ENCODE peak calls at places on chromosome 12, in four cellular contexts. One of them, this sample, is unnamed.

GRCh38 chr12:108483213-108483920 is 31.7 kb upstream of the FICD start:
- DNase-seq in WTC11: no peak
- DNase-seq in SK-N-SH: no peak
- DNase-seq in GM12878: no peak
- DNase-seq in this sample: no peak

GRCh38 chr12:16027012-16027411 is 115.9 kb downstream of the DERA start:
- DNase-seq in WTC11: no peak
- DNase-seq in SK-N-SH: no peak
- DNase-seq in GM12878: no peak
- DNase-seq in this sample: no peak

GRCh38 chr12:15732341-15733061 is 56.7 kb downstream of the EPS8 start:
- DNase-seq in WTC11: no peak
- DNase-seq in SK-N-SH: no peak
- DNase-seq in GM12878: peak; percentile 57
- DNase-seq in this sample: no peak

GRCh38 chr12:2288875-2289274 is 236.1 kb downstream of the CACNA1C start:
- DNase-seq in WTC11: no peak
- DNase-seq in SK-N-SH: peak; percentile 63
- DNase-seq in GM12878: no peak
- DNase-seq in this sample: no peak

GRCh38 chr12:49832836-49833421 is 4.7 kb upstream of the NCKAP5L start:
- DNase-seq in WTC11: no peak
- DNase-seq in SK-N-SH: no peak
- DNase-seq in GM12878: no peak
- DNase-seq in this sample: no peak

GRCh38 chr12:40693503-40693863 is 1.2 kb downstream of the CNTN1 start:
- DNase-seq in WTC11: peak; percentile 69
- DNase-seq in SK-N-SH: peak; percentile 50
- DNase-seq in GM12878: no peak
- DNase-seq in this sample: no peak

GRCh38 chr12:16880864-16881285 is 274.9 kb upstream of the LMO3 start:
- DNase-seq in WTC11: peak; percentile 15
- DNase-seq in SK-N-SH: peak; percentile 58
- DNase-seq in GM12878: no peak
- DNase-seq in this sample: no peak

GRCh38 chr12:109573029-109573913 is at the start of the genes MMAB and MVK:
- DNase-seq in WTC11: peak; percentile 99
- DNase-seq in SK-N-SH: peak; percentile 98
- DNase-seq in GM12878: peak; percentile 99
- DNase-seq in this sample: peak; percentile 97

GRCh38 chr12:95506707-95507523 is 33.0 kb downstream of the METAP2 start:
- DNase-seq in WTC11: no peak
- DNase-seq in SK-N-SH: no peak
- DNase-seq in GM12878: no peak
- DNase-seq in this sample: no peak

GRCh38 chr12:8911606-8912268 is 2.6 kb upstream of the PHC1 start:
- DNase-seq in WTC11: no peak
- DNase-seq in SK-N-SH: no peak
- DNase-seq in GM12878: no peak
- DNase-seq in this sample: no peak

GRCh38 chr12:127247937-127248336 is 1019.0 kb upstream of the TMEM132C start:
- DNase-seq in WTC11: no peak
- DNase-seq in SK-N-SH: no peak
- DNase-seq in GM12878: no peak
- DNase-seq in this sample: no peak

GRCh38 chr12:97047361-97047760 is 140.3 kb downstream of the NEDD1 start:
- DNase-seq in WTC11: no peak
- DNase-seq in SK-N-SH: no peak
- DNase-seq in GM12878: no peak
- DNase-seq in this sample: no peak

GRCh38 chr12:57276935-57277563 is 26.1 kb upstream of the STAC3 start:
- DNase-seq in WTC11: peak; percentile 46
- DNase-seq in SK-N-SH: no peak
- DNase-seq in GM12878: no peak
- DNase-seq in this sample: peak; percentile 34

GRCh38 chr12:54958048-54958658 is 26.4 kb downstream of the TESPA1 start:
- DNase-seq in WTC11: peak; percentile 33
- DNase-seq in SK-N-SH: peak; percentile 26
- DNase-seq in GM12878: peak; percentile 44
- DNase-seq in this sample: peak; percentile 40

GRCh38 chr12:1935700-1936378 is 17.4 kb upstream of the CACNA2D4 start:
- DNase-seq in WTC11: no peak
- DNase-seq in SK-N-SH: peak; percentile 30
- DNase-seq in GM12878: no peak
- DNase-seq in this sample: no peak

GRCh38 chr12:13163868-13164267 is 32.7 kb upstream of the EMP1 start:
- DNase-seq in WTC11: no peak
- DNase-seq in SK-N-SH: no peak
- DNase-seq in GM12878: no peak
- DNase-seq in this sample: no peak

GRCh38 chr12:9868271-9868815 is 811 bp downstream of the CLEC2B start:
- DNase-seq in WTC11: no peak
- DNase-seq in SK-N-SH: no peak
- DNase-seq in GM12878: no peak
- DNase-seq in this sample: peak; percentile 18

GRCh38 chr12:80268924-80269749 is 169.8 kb downstream of the OTOGL start:
- DNase-seq in WTC11: no peak
- DNase-seq in SK-N-SH: no peak
- DNase-seq in GM12878: no peak
- DNase-seq in this sample: no peak

GRCh38 chr12:53492830-53493609 is 6.2 kb downstream of the MAP3K12 start:
- DNase-seq in WTC11: peak; percentile 96
- DNase-seq in SK-N-SH: peak; percentile 97
- DNase-seq in GM12878: peak; percentile 46
- DNase-seq in this sample: peak; percentile 96

GRCh38 chr12:2169964-2170363 is 117.2 kb downstream of the CACNA1C start:
- DNase-seq in WTC11: no peak
- DNase-seq in SK-N-SH: no peak
- DNase-seq in GM12878: no peak
- DNase-seq in this sample: no peak

GRCh38 chr12:121238086-121238485 is 28.2 kb downstream of the P2RX4 start:
- DNase-seq in WTC11: no peak
- DNase-seq in SK-N-SH: no peak
- DNase-seq in GM12878: no peak
- DNase-seq in this sample: no peak

GRCh38 chr12:103548622-103549601 is 38.2 kb upstream of the STAB2 start:
- DNase-seq in WTC11: peak; percentile 75
- DNase-seq in SK-N-SH: peak; percentile 55
- DNase-seq in GM12878: peak; percentile 76
- DNase-seq in this sample: peak; percentile 66

GRCh38 chr12:108587826-108588225 is 10.1 kb downstream of the TMEM119 start:
- DNase-seq in WTC11: no peak
- DNase-seq in SK-N-SH: peak; percentile 39
- DNase-seq in GM12878: no peak
- DNase-seq in this sample: no peak

GRCh38 chr12:85568395-85569103 is 267.7 kb downstream of the RASSF9 start:
- DNase-seq in WTC11: no peak
- DNase-seq in SK-N-SH: no peak
- DNase-seq in GM12878: no peak
- DNase-seq in this sample: no peak

GRCh38 chr12:71686658-71687025 is 760 bp downstream of the TMEM19 start:
- DNase-seq in WTC11: no peak
- DNase-seq in SK-N-SH: no peak
- DNase-seq in GM12878: no peak
- DNase-seq in this sample: no peak

GRCh38 chr12:7190268-7191055 is 976 bp downstream of the PEX5 start:
- DNase-seq in WTC11: peak; percentile 24
- DNase-seq in SK-N-SH: no peak
- DNase-seq in GM12878: no peak
- DNase-seq in this sample: no peak

GRCh38 chr12:15978431-15978950 is 67.4 kb downstream of the DERA start:
- DNase-seq in WTC11: no peak
- DNase-seq in SK-N-SH: no peak
- DNase-seq in GM12878: no peak
- DNase-seq in this sample: no peak

GRCh38 chr12:12158858-12159257 is 88.1 kb downstream of the BCL2L14 start:
- DNase-seq in WTC11: no peak
- DNase-seq in SK-N-SH: no peak
- DNase-seq in GM12878: no peak
- DNase-seq in this sample: no peak

GRCh38 chr12:117674313-117674712 is 294.5 kb downstream of the KSR2 start:
- DNase-seq in WTC11: no peak
- DNase-seq in SK-N-SH: no peak
- DNase-seq in GM12878: no peak
- DNase-seq in this sample: no peak

GRCh38 chr12:124828264-124829007 is 35.2 kb downstream of the SCARB1 start:
- DNase-seq in WTC11: no peak
- DNase-seq in SK-N-SH: no peak
- DNase-seq in GM12878: no peak
- DNase-seq in this sample: no peak

GRCh38 chr12:123006977-123007376 is 26.5 kb downstream of the ARL6IP4 start:
- DNase-seq in WTC11: no peak
- DNase-seq in SK-N-SH: no peak
- DNase-seq in GM12878: no peak
- DNase-seq in this sample: no peak

GRCh38 chr12:69630191-69630590 is 19.5 kb upstream of the LRRC10 start:
- DNase-seq in WTC11: peak; percentile 25
- DNase-seq in SK-N-SH: no peak
- DNase-seq in GM12878: no peak
- DNase-seq in this sample: peak; percentile 20

GRCh38 chr12:58069268-58069967 is 128.1 kb downstream of the ATP23 start:
- DNase-seq in WTC11: no peak
- DNase-seq in SK-N-SH: no peak
- DNase-seq in GM12878: no peak
- DNase-seq in this sample: no peak

GRCh38 chr12:54463034-54463433 is 10.4 kb downstream of the GTSF1 start:
- DNase-seq in WTC11: no peak
- DNase-seq in SK-N-SH: no peak
- DNase-seq in GM12878: no peak
- DNase-seq in this sample: peak; percentile 25

GRCh38 chr12:57621497-57622292 is 10.5 kb downstream of the ARHGEF25 start:
- DNase-seq in WTC11: peak; percentile 77
- DNase-seq in SK-N-SH: peak; percentile 96
- DNase-seq in GM12878: no peak
- DNase-seq in this sample: peak; percentile 85

GRCh38 chr12:64450711-64451486 is 1.0 kb upstream of the TBK1 start:
- DNase-seq in WTC11: no peak
- DNase-seq in SK-N-SH: peak; percentile 28
- DNase-seq in GM12878: no peak
- DNase-seq in this sample: no peak

GRCh38 chr12:87196329-87196728 is 832.9 kb downstream of the C12orf50 start:
- DNase-seq in WTC11: no peak
- DNase-seq in SK-N-SH: no peak
- DNase-seq in GM12878: no peak
- DNase-seq in this sample: no peak

GRCh38 chr12:14913381-14913781 is 25.0 kb downstream of the ERP27 start:
- DNase-seq in WTC11: no peak
- DNase-seq in SK-N-SH: no peak
- DNase-seq in GM12878: no peak
- DNase-seq in this sample: no peak

GRCh38 chr12:117145597-117146154 is 44.6 kb downstream of the FBXO21 start:
- DNase-seq in WTC11: no peak
- DNase-seq in SK-N-SH: no peak
- DNase-seq in GM12878: no peak
- DNase-seq in this sample: no peak

GRCh38 chr12:38384816-38385491 is 68.4 kb downstream of the ALG10B start:
- DNase-seq in WTC11: peak; percentile 47
- DNase-seq in SK-N-SH: peak; percentile 0
- DNase-seq in GM12878: no peak
- DNase-seq in this sample: no peak
- TF ChIP-seq USF1 in WTC11: no peak
- TF ChIP-seq USF1 in SK-N-SH: no peak
- TF ChIP-seq USF1 in GM12878: no peak
- TF ChIP-seq USF1 in this sample: no peak

GRCh38 chr12:83954939-83955601 is 957.5 kb downstream of the SLC6A15 start:
- DNase-seq in WTC11: peak; percentile 11
- DNase-seq in SK-N-SH: no peak
- DNase-seq in GM12878: no peak
- DNase-seq in this sample: no peak
- TF ChIP-seq USF1 in WTC11: no peak
- TF ChIP-seq USF1 in SK-N-SH: no peak
- TF ChIP-seq USF1 in GM12878: no peak
- TF ChIP-seq USF1 in this sample: no peak

DNA sequence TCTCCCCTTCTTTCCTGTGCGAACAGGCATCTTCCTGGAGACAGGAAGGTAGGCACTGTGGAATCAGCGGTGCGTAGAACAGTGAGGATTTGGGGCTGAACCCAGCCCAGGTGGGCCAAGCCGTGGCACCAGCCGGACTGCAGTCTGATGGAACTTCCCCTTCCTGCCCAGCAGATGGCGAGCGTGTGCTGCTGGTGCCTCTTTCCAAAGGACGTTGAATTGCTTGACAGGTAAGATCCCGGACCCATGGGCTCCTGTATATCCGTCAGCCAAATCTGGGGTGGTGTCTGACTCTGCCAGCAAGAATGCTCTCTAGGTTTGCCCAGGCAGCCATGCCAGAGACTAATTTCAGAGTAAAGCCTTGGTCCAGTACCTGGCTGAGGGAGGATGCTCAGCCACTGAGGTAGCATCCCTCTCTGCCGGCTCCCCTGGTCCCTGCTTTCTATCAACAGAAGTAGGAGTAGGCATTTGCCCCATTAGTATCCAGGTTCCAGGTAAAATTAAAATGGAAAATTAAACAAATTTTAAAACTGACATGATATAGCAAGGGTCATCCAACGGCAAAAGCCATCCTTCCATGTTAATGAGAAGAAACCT is 21.1 kb upstream of the KCNA5 start:
- DNase-seq in WTC11: peak; percentile 67
- DNase-seq in SK-N-SH: peak; percentile 70
- DNase-seq in GM12878: no peak
- DNase-seq in this sample: peak; percentile 56
- TF ChIP-seq USF1 in WTC11: no peak
- TF ChIP-seq USF1 in SK-N-SH: no peak
- TF ChIP-seq USF1 in GM12878: no peak
- TF ChIP-seq USF1 in this sample: no peak

DNA sequence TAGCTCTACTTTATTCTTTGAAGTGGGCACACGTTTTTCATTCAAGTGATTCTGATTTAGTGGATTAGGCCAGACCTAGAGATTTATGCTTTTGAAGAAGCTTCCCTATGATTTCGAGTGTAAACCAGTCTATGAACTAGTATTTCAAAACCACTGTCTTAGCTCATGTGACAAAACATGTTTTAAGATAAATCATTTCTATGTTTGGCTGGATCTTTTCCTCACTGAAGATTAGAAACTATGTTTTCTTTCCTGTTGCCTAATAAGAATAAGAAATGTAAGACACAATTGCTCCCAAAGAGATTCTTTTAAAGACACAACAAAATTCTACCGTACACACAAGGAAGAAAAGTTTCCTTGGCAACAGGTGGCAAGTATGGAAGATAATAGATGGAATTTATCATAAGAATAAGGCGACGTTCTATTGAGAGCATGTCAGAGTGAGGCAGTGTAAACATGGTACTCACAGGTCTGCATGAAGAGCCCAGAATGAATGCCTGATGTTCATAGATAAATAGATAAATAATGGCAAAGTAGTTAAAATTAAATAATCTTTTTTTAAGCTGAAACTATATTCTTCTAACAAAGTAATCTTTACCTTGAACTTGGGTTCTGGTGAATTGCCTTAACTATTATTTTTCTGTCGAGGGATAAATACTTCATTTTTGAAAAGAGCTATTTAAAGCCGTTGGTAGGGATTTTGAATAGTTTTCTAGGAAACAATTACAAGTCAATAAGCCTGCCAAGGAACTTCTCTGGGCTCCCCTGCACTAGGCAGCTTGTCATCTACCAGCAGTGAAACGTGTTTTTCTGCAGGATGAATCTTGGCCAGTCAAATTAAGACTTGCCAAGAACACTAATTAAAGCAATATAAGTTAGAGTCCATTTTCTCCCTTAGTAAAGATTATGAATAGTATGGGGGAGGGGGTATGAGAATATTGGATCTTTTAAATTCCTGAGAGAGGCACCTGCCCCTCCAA is 34.1 kb upstream of the C12orf75 start:
- DNase-seq in WTC11: no peak
- DNase-seq in SK-N-SH: no peak
- DNase-seq in GM12878: no peak
- DNase-seq in this sample: no peak
- TF ChIP-seq USF1 in WTC11: no peak
- TF ChIP-seq USF1 in SK-N-SH: no peak
- TF ChIP-seq USF1 in GM12878: no peak
- TF ChIP-seq USF1 in this sample: no peak